ENCODE peak calls at places on chromosome 5, in four cellular contexts. C is GM12878, F is K562, H is SK-N-SH. W is an unnamed sample.

GRCh38 chr5:141835928-141836667 is 42.1 kb downstream of the PCDH1 start:
- DNase-seq in C (no peak), H (no peak), F (no peak), W (no peak)

GRCh38 chr5:78405820-78406750 is 45.7 kb downstream of the SCAMP1 start:
- DNase-seq in H (no peak), C (peak; percentile 19), F (no peak), W (no peak)

GRCh38 chr5:52786937-52787599 is 648 bp upstream of the ITGA1 start:
- DNase-seq in H (no peak), C (no peak), F (no peak), W (peak; percentile 18)

GRCh38 chr5:109876941-109877669 is 187.4 kb downstream of the MAN2A1 start:
- DNase-seq in F (no peak), C (no peak), H (no peak), W (no peak)

GRCh38 chr5:133683646-133684290 is 71.4 kb upstream of the FSTL4 start:
- DNase-seq in F (no peak), H (no peak), C (no peak), W (no peak)

GRCh38 chr5:154603978-154604679 is 126.1 kb upstream of the HAND1 start:
- DNase-seq in C (no peak), F (no peak), H (peak; percentile 91), W (peak; percentile 26)

GRCh38 chr5:21680196-21680595 is 1172.9 kb downstream of the CDH12 start:
- DNase-seq in F (no peak), C (no peak), H (no peak), W (no peak)

GRCh38 chr5:89120719-89121118 is 237.7 kb upstream of the MEF2C start:
- DNase-seq in F (no peak), H (no peak), C (no peak), W (no peak)

DNA sequence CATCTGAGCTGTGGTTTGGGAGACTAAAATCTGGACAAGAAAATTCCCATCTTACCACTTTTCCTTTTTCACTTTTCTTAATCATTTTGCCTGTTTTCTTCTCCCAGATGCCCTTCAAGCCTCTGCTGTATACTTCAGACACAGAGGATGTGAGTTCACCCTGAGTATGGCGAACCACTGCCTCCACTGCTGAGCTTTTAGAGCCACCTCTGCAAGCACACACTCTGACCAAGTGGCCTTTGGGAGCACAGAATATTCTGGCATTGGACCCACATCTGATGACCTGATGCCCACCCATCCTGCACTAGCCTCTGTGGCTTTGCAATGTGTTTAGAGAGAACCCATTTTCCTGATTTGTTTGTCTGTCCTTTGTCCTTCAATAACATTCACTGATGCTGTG is 32.5 kb downstream of the TERT start:
- DNase-seq in H (no peak), F (no peak), C (no peak), W (no peak)
- TF ChIP-seq USF1 in H (no peak), F (no peak), C (no peak), W (no peak)

DNA sequence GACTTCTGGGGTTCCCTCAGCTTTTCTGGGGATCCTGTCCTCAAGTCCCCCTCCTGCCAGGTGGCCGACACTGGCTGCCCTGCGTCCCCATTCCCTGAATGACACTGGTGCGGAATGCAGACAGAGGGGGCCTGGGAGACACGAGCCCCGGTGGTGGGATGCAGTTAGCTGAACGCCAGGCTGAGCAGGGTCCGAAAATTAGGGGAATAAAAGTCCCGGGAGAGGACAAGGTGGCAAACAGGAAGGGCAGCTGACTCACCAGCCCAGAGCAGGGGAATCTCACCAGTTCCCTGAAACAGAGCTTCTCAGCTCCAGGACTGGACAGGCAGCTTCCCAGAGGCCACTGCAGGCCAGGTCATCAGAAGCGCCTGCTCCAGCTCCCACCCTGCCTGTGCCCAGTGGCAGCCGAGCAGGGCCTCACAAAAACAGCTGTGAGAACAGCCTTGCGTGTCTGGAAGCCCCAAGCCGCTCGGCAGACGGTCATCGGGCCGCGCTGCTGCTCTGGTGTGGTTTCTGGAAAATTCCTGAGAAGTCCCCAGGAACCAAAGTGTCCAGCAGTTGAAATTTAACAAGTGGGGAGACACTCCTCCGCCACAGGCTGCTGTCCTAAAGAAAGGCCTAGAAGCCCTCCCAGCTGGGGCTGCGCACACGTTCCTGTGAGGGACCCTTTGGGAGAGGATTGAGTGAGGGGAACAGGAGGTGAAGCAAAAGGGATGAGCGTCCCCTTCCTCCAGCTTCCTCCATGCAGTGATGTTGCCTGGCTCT is 47.6 kb upstream of the EXOC3 start:
- DNase-seq in F (no peak), C (no peak), H (peak; percentile 48), W (no peak)
- TF ChIP-seq USF1 in F (no peak), C (no peak), H (no peak), W (no peak)

GRCh38 chr5:138177936-138178515 is 404 bp downstream of the BRD8 start:
- DNase-seq in F (peak; percentile 60), C (no peak), H (peak; percentile 55), W (no peak)
- TF ChIP-seq USF1 in F (no peak), C (no peak), H (no peak), W (no peak)

GRCh38 chr5:177362871-177363507 is 5.3 kb downstream of the RGS14 start:
- DNase-seq in C (no peak), F (peak; percentile 86), H (peak; percentile 89), W (peak; percentile 76)
- TF ChIP-seq USF1 in C (no peak), F (no peak), H (no peak), W (peak; percentile 4)

GRCh38 chr5:143041972-143042770 is 272.0 kb downstream of the ARHGAP26 start:
- DNase-seq in F (no peak), H (no peak), C (no peak), W (no peak)
- TF ChIP-seq USF1 in F (no peak), H (no peak), C (no peak), W (no peak)

DNA sequence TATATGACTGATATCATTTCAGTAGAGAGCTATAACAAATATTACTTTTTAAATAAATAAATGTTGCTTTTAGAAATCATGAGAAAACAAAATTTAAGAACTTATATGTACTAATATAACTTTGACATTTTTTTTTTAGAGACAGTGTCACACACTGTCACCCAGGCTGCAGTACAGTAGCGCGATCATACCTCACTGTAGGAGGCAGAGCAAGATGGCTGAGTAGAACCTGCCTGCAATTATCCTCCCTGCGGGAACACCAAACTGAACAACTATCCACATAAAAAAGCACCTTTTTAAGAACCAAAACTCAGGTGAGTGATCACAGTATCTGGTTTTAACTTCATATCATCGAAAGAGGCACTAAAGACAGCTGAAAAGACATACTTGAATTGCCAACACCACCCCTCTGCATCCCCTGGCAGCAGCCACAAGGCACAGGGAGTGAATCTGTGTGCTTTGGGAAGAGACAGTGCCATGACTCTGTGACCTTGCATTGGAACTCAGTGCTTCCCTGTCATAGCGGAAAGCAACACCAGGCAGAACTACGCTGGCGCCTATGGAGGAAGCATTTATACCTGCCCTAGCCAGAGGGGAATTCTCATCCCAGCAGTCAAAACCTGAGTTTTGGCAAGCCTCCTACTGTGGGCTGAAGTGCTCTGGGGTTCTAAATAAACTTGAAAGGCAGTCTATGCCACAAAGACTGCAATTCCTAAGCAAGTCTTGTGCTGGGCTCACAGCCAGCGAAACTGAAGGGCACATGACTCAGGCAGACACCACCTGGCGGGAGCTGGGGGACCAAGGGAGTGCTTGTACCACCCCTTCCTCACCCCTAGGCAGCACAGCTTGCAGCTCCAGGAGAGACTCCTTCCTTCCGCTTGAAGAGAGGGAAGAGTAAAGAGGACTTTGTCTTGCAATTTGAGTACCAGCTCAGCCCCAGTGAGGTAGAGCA is 142.7 kb downstream of the FBXL17 start:
- DNase-seq in C (no peak), F (no peak), H (no peak), W (peak; percentile 25)
- TF ChIP-seq USF1 in C (no peak), F (no peak), H (no peak), W (no peak)

GRCh38 chr5:43486353-43486752 is 2.7 kb upstream of the TMEM267 start:
- DNase-seq in H (no peak), F (no peak), C (no peak), W (no peak)

GRCh38 chr5:43484049-43484849 is 584 bp upstream of the TMEM267 start:
- DNase-seq in F (peak; percentile 91), H (peak; percentile 83), C (peak; percentile 60), W (peak; percentile 82)

GRCh38 chr5:43485406-43485805 is 1.7 kb upstream of the TMEM267 start:
- DNase-seq in H (no peak), F (no peak), C (no peak), W (no peak)

GRCh38 chr5:43483210-43484048 is at the start of gene TMEM267:
- DNase-seq in C (peak; percentile 67), H (peak; percentile 92), F (peak; percentile 92), W (peak; percentile 84)

GRCh38 chr5:43482490-43483064 is 1.1 kb downstream of the TMEM267 start:
- DNase-seq in C (no peak), F (peak; percentile 50), H (peak; percentile 12), W (no peak)
- TF ChIP-seq USF1 in C (no peak), F (no peak), H (no peak), W (no peak)